ENCODE peak calls at places on chromosomes 11 and 22, in four cellular contexts. O is PC-3, E is mammary epithelial cell, A is H1. Z is an unnamed sample.

GRCh38 chr11:283405-284080 is 5.3 kb downstream of the NLRP6 start:
- DNase-seq in O (no peak), E (no peak), A (peak; percentile 33), Z (no peak)

GRCh38 chr11:133541331-133542095 is 9.2 kb upstream of the OPCML start:
- DNase-seq in O (no peak), E (no peak), A (peak; percentile 78), Z (no peak)

GRCh38 chr11:12187399-12187798 is 77.0 kb downstream of the MICAL2 start:
- DNase-seq in O (no peak), E (peak; percentile 85), A (no peak), Z (no peak)

GRCh38 chr11:120551191-120551590 is 39.6 kb downstream of the GRIK4 start:
- DNase-seq in O (no peak), E (no peak), A (no peak), Z (no peak)

GRCh38 chr11:126079640-126080205 is 17.1 kb upstream of the CDON start:
- DNase-seq in O (peak; percentile 70), E (no peak), A (no peak), Z (no peak)

GRCh38 chr11:47337229-47337924 is 15.1 kb downstream of the MYBPC3 start:
- DNase-seq in O (no peak), E (no peak), A (no peak), Z (no peak)

GRCh38 chr22:42277988-42278776 is 7.7 kb upstream of the TCF20 start:
- DNase-seq in O (no peak), E (no peak), A (no peak), Z (no peak)

GRCh38 chr11:22832315-22833041 is 2.9 kb upstream of the SVIP start:
- DNase-seq in O (peak; percentile 68), E (peak; percentile 26), A (no peak), Z (no peak)

GRCh38 chr22:38866399-38867123 is 5.5 kb downstream of the CBX6 start:
- DNase-seq in O (no peak), E (no peak), A (peak; percentile 83), Z (no peak)

GRCh38 chr11:118998822-118999221 is 884 bp downstream of the CENATAC start:
- DNase-seq in O (peak; percentile 97), E (peak; percentile 80), A (no peak), Z (no peak)

GRCh38 chr22:47929073-47929472 is 1166.6 kb downstream of the TBC1D22A start:
- DNase-seq in O (no peak), E (no peak), A (no peak), Z (no peak)

GRCh38 chr22:41925783-41926460 is 684 bp downstream of the TNFRSF13C start:
- DNase-seq in O (peak; percentile 62), E (no peak), A (peak; percentile 95), Z (no peak)

GRCh38 chr11:119319702-119320592 is 3.0 kb upstream of the MCAM start:
- DNase-seq in O (no peak), E (no peak), A (no peak), Z (no peak)

GRCh38 chr11:71080239-71081097 is 171.9 kb downstream of the SHANK2 start:
- DNase-seq in O (peak; percentile 79), E (peak; percentile 64), A (peak; percentile 88), Z (peak; percentile 47)

GRCh38 chr11:5250777-5251176 is 1.1 kb upstream of the HBG1 start:
- DNase-seq in O (no peak), E (no peak), A (no peak), Z (no peak)

GRCh38 chr22:42979606-42980005 is 35.3 kb downstream of the PACSIN2 start:
- DNase-seq in O (no peak), E (no peak), A (no peak), Z (no peak)

GRCh38 chr11:119195680-119196079 is 10.4 kb downstream of the NHERF4 start:
- DNase-seq in O (peak; percentile 73), E (peak; percentile 48), A (peak; percentile 92), Z (no peak)

GRCh38 chr22:25651332-25651731 is 86.9 kb downstream of the GRK3 start:
- DNase-seq in O (no peak), E (no peak), A (no peak), Z (no peak)

GRCh38 chr11:131889146-131889577 is 518.7 kb downstream of the NTM start:
- DNase-seq in O (peak; percentile 66), E (peak; percentile 64), A (no peak), Z (no peak)

GRCh38 chr11:95567685-95568084 is 221.9 kb downstream of the FAM76B start:
- DNase-seq in O (no peak), E (no peak), A (no peak), Z (no peak)

GRCh38 chr11:90242894-90243416 is 20.1 kb upstream of the CHORDC1 start:
- DNase-seq in O (no peak), E (no peak), A (no peak), Z (no peak)

GRCh38 chr11:96448225-96448624 is 58.4 kb downstream of the JRKL start:
- DNase-seq in O (no peak), E (no peak), A (no peak), Z (no peak)

GRCh38 chr11:44780940-44781631 is 54.3 kb downstream of the TSPAN18 start:
- DNase-seq in O (no peak), E (no peak), A (no peak), Z (no peak)

GRCh38 chr11:38297670-38298069 is 1699.6 kb upstream of the RAG2 start:
- DNase-seq in O (no peak), E (no peak), A (no peak), Z (no peak)

GRCh38 chr11:71083105-71083504 is 169.3 kb downstream of the SHANK2 start:
- DNase-seq in O (no peak), E (no peak), A (no peak), Z (no peak)

GRCh38 chr22:22355233-22355834 is 110.7 kb downstream of the VPREB1 start:
- DNase-seq in O (no peak), E (no peak), A (no peak), Z (no peak)

GRCh38 chr11:47466701-47467250 is 17.8 kb upstream of the RAPSN start:
- DNase-seq in O (no peak), E (no peak), A (no peak), Z (no peak)

GRCh38 chr11:108286369-108286768 is 63.5 kb downstream of the ATM start:
- DNase-seq in O (no peak), E (no peak), A (no peak), Z (no peak)

GRCh38 chr11:119316017-119316728 is 757 bp downstream of the MCAM start:
- DNase-seq in O (peak; percentile 67), E (peak; percentile 45), A (no peak), Z (no peak)

GRCh38 chr11:118912742-118913410 is 12.8 kb downstream of the BCL9L start:
- DNase-seq in O (peak; percentile 43), E (peak; percentile 74), A (no peak), Z (no peak)

GRCh38 chr11:45105233-45105992 is 41.0 kb upstream of the PRDM11 start:
- DNase-seq in O (peak; percentile 66), E (peak; percentile 25), A (peak; percentile 92), Z (no peak)

GRCh38 chr22:46263208-46263575 is at the start of gene PKDREJ:
- DNase-seq in O (no peak), E (no peak), A (peak; percentile 68), Z (no peak)
- TF ChIP-seq EZH2 in O (no peak), E (no peak), A (peak; percentile 48), Z (no peak)

DNA sequence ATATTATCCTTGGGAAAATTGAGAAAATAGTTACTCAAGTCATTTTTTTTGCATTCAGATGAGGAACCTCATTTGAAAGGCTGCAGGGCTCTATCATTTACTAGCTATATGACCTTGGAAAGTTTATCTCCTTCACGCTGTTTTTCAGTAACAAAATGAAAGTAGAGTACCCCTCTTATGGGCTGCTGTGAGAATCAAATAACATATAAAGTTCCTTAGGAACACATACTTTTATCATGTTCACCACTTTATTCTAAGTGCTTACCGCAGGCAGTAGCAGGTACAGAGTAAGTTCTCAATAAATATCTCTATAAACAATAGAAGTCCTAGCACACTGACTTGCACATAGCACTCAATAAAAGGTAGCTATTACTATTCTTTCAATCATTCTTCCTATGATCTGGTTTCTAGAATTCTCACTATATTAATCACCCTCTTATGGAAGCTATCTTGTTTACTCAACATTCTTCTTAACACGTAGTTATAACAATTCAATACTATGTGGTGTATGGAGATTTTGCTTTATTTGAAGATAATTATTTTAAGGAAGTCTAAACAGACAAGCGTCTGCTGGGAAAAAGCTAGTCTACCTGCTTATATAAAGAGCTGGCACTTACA is 1.9 kb downstream of the C11orf71 start:
- DNase-seq in O (peak; percentile 62), E (no peak), A (no peak), Z (no peak)
- H3K4me3 ChIP-seq in O (peak overlapping the region; percentile 94), E (no peak overlapping the region), A (no peak overlapping the region), Z (no peak overlapping the region)

GRCh38 chr11:36455658-36456111 is 54.4 kb downstream of the TRAF6 start:
- DNase-seq in O (peak; percentile 67), E (peak; percentile 97), A (no peak), Z (no peak)
- H3K27ac ChIP-seq in O (peak overlapping the region; percentile 39), E (peak overlapping the region; percentile 54), A (no peak overlapping the region), Z (peak overlapping the region; percentile 36)

DNA sequence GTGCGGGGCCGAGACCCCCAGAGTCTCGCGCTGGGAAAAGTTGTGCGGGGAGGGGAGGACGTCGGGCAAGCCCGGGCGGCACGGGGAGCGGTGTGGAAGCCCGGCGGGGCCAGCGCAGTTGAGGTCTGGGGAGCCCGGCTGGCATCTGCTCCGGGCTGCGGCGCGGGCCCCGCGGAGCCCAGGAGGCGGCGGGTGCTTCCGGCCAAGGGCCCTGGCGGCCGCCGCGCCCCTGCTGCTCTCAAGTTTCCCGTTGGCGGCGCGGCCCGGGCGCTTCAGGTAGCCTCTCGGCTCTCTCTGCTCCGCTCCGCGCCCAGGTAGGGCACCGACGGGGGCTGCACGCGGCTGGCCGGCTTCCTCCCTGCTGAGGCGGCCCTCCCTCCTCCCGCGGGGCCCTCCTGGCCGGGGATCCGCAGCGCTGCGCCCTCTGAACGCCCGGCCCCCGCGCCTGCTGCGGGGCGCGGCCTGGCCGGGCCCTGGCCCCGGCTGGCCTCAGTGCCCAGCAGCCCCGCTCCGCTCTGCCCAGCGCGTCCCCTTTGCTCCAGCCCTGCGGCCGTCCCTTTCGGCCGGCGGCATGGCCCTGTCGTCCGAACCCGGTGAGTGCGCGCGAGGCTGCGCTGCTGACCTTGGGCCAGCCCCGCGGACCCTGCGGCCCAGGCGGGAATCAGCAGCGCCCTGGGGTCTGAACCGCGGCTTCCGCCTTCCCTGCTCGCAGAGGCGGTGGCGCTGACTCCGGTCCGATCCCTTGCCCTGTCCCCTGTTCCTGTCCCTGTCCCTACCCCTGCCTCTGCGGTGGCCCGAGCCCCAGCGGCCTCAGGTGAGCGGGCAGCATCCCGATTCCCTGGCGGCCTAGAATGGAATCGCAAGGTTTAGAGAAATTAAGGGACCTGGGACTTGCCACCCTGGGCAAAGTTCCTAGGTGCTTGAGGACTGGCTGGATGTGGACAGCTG is 4.3 kb upstream of the AMPD3 start:
- DNase-seq in O (peak; percentile 79), E (peak; percentile 50), A (peak; percentile 88), Z (no peak)
- TF ChIP-seq EZH2 in O (no peak), E (no peak), A (peak; percentile 34), Z (no peak)

GRCh38 chr11:67271212-67271547 is 4.9 kb downstream of the GRK2 start:
- DNase-seq in O (no peak), E (no peak), A (no peak), Z (no peak)

GRCh38 chr11:67273260-67273990 is 7.2 kb downstream of the GRK2 start:
- DNase-seq in O (no peak), E (no peak), A (no peak), Z (no peak)

GRCh38 chr11:67271548-67272284 is 5.4 kb downstream of the GRK2 start:
- DNase-seq in O (no peak), E (no peak), A (no peak), Z (no peak)

GRCh38 chr11:67270256-67271211 is 4.3 kb downstream of the GRK2 start:
- DNase-seq in O (no peak), E (no peak), A (peak; percentile 73), Z (peak; percentile 58)

GRCh38 chr11:67272327-67273259 is 6.3 kb downstream of the GRK2 start:
- DNase-seq in O (no peak), E (no peak), A (no peak), Z (no peak)
- H3K4me3 ChIP-seq in O (no peak overlapping the region), E (no peak overlapping the region), A (no peak overlapping the region), Z (no peak overlapping the region)